ENCODE peak calls at places on chromosome 15, in six cellular contexts. One of them, this sample, is unnamed.

GRCh38 chr15:66404122-66404521 is 17.4 kb downstream of the MAP2K1 start:
- DNase-seq in HCT116: no peak
- DNase-seq in neural progenitor cell: no peak
- DNase-seq in MM.1S: no peak
- DNase-seq in GM23338: no peak
- DNase-seq in PC-3: no peak
- DNase-seq in this sample: no peak

GRCh38 chr15:85657132-85657531 is 137.6 kb downstream of the KLHL25 start:
- DNase-seq in MM.1S: no peak
- DNase-seq in PC-3: no peak
- DNase-seq in HCT116: no peak
- DNase-seq in GM23338: no peak
- DNase-seq in neural progenitor cell: no peak
- DNase-seq in this sample: no peak

GRCh38 chr15:84915011-84915958 is 30.8 kb downstream of the SLC28A1 start:
- DNase-seq in GM23338: peak
- DNase-seq in neural progenitor cell: no peak
- DNase-seq in PC-3: peak
- DNase-seq in HCT116: peak
- DNase-seq in MM.1S: peak
- DNase-seq in this sample: peak

GRCh38 chr15:92781925-92782453 is 118.1 kb upstream of the CHD2 start:
- DNase-seq in PC-3: no peak
- DNase-seq in GM23338: no peak
- DNase-seq in HCT116: no peak
- DNase-seq in MM.1S: no peak
- DNase-seq in neural progenitor cell: no peak
- DNase-seq in this sample: no peak

GRCh38 chr15:66854012-66854965 is 152.3 kb downstream of the SMAD6 start:
- DNase-seq in neural progenitor cell: no peak
- DNase-seq in MM.1S: no peak
- DNase-seq in PC-3: no peak
- DNase-seq in GM23338: peak
- DNase-seq in HCT116: no peak
- DNase-seq in this sample: no peak

GRCh38 chr15:98800437-98801233 is 152.3 kb downstream of the IGF1R start:
- DNase-seq in GM23338: peak
- DNase-seq in MM.1S: no peak
- DNase-seq in HCT116: peak
- DNase-seq in neural progenitor cell: peak
- DNase-seq in PC-3: peak
- DNase-seq in this sample: peak

GRCh38 chr15:80991446-80991845 is 1.8 kb upstream of the MESD start:
- DNase-seq in neural progenitor cell: no peak
- DNase-seq in MM.1S: peak
- DNase-seq in PC-3: peak
- DNase-seq in GM23338: no peak
- DNase-seq in HCT116: no peak
- DNase-seq in this sample: peak

GRCh38 chr15:100108846-100109245 is 232.9 kb downstream of the ADAMTS17 start:
- DNase-seq in HCT116: no peak
- DNase-seq in GM23338: no peak
- DNase-seq in PC-3: no peak
- DNase-seq in MM.1S: no peak
- DNase-seq in neural progenitor cell: no peak
- DNase-seq in this sample: no peak

GRCh38 chr15:58413253-58413652 is 18.5 kb upstream of the LIPC start:
- DNase-seq in neural progenitor cell: no peak
- DNase-seq in HCT116: no peak
- DNase-seq in MM.1S: no peak
- DNase-seq in GM23338: no peak
- DNase-seq in PC-3: no peak
- DNase-seq in this sample: no peak

GRCh38 chr15:59371458-59372351 is 966 bp downstream of the MYO1E start:
- DNase-seq in HCT116: no peak
- DNase-seq in GM23338: peak
- DNase-seq in MM.1S: no peak
- DNase-seq in neural progenitor cell: peak
- DNase-seq in PC-3: peak
- DNase-seq in this sample: peak

GRCh38 chr15:66845266-66845785 is 143.3 kb downstream of the SMAD6 start:
- DNase-seq in neural progenitor cell: no peak
- DNase-seq in HCT116: no peak
- DNase-seq in PC-3: no peak
- DNase-seq in MM.1S: no peak
- DNase-seq in GM23338: no peak
- DNase-seq in this sample: no peak

GRCh38 chr15:62606376-62607164 is 436.0 kb upstream of the TPM1 start:
- DNase-seq in PC-3: peak
- DNase-seq in HCT116: peak
- DNase-seq in neural progenitor cell: no peak
- DNase-seq in GM23338: no peak
- DNase-seq in MM.1S: no peak
- DNase-seq in this sample: peak

GRCh38 chr15:88759872-88760271 is 43.4 kb upstream of the ACAN start:
- DNase-seq in HCT116: no peak
- DNase-seq in PC-3: no peak
- DNase-seq in neural progenitor cell: no peak
- DNase-seq in MM.1S: no peak
- DNase-seq in GM23338: no peak
- DNase-seq in this sample: no peak

GRCh38 chr15:88764448-88764847 is 38.8 kb upstream of the ACAN start:
- DNase-seq in HCT116: no peak
- DNase-seq in neural progenitor cell: no peak
- DNase-seq in GM23338: no peak
- DNase-seq in PC-3: no peak
- DNase-seq in MM.1S: no peak
- DNase-seq in this sample: no peak

GRCh38 chr15:88769161-88769971 is 33.9 kb upstream of the ACAN start:
- DNase-seq in neural progenitor cell: peak
- DNase-seq in MM.1S: no peak
- DNase-seq in PC-3: no peak
- DNase-seq in HCT116: no peak
- DNase-seq in GM23338: peak
- DNase-seq in this sample: peak

DNA sequence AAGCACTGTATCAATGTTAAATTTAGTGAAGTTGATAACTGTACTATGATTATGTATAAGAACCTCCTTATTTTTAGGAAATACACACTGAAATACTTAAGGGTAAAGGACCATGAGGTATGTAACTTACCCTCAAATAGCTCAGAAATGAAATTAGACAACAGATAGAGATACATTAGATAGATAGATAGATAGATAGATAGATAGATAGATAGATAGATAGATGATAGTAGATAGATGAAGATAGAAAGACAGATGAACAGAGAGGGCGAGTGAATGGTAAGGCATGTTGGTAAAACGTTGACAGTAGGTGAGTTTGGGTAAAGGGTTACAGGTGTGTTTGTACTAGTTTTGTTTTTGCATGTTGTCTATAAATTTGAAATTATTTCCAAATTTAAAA is 38.0 kb upstream of the ACAN start:
- DNase-seq in neural progenitor cell: no peak
- DNase-seq in GM23338: no peak
- DNase-seq in HCT116: no peak
- DNase-seq in MM.1S: no peak
- DNase-seq in PC-3: no peak
- DNase-seq in this sample: no peak
- H2AFZ ChIP-seq in neural progenitor cell: no peak
- H2AFZ ChIP-seq in GM23338: no peak
- H2AFZ ChIP-seq in HCT116: no peak
- H2AFZ ChIP-seq in MM.1S: no peak
- H2AFZ ChIP-seq in PC-3: no peak
- H2AFZ ChIP-seq in this sample: no peak

GRCh38 chr15:89358435-89358754 is 23.8 kb upstream of the POLG start:
- DNase-seq in neural progenitor cell: no peak
- DNase-seq in MM.1S: peak
- DNase-seq in HCT116: no peak
- DNase-seq in GM23338: peak
- DNase-seq in PC-3: no peak
- DNase-seq in this sample: no peak
- TF ChIP-seq EZH2 in neural progenitor cell: no peak
- TF ChIP-seq EZH2 in MM.1S: no peak
- TF ChIP-seq EZH2 in HCT116: no peak
- TF ChIP-seq EZH2 in GM23338: no peak
- TF ChIP-seq EZH2 in PC-3: no peak
- TF ChIP-seq EZH2 in this sample: no peak

GRCh38 chr15:50828610-50829206 is 63.2 kb upstream of the SPPL2A start:
- DNase-seq in HCT116: peak
- DNase-seq in PC-3: peak
- DNase-seq in neural progenitor cell: peak
- DNase-seq in GM23338: peak
- DNase-seq in MM.1S: no peak
- DNase-seq in this sample: peak
- TF ChIP-seq EZH2phosphoT487 in HCT116: no peak
- TF ChIP-seq EZH2phosphoT487 in PC-3: no peak
- TF ChIP-seq EZH2phosphoT487 in neural progenitor cell: no peak
- TF ChIP-seq EZH2phosphoT487 in GM23338: no peak
- TF ChIP-seq EZH2phosphoT487 in MM.1S: no peak
- TF ChIP-seq EZH2phosphoT487 in this sample: no peak

GRCh38 chr15:55742927-55743614 is at the start of gene PRTG:
- DNase-seq in PC-3: peak
- DNase-seq in GM23338: peak
- DNase-seq in HCT116: no peak
- DNase-seq in MM.1S: no peak
- DNase-seq in neural progenitor cell: peak
- DNase-seq in this sample: peak
- H2AFZ ChIP-seq in PC-3: peak
- H2AFZ ChIP-seq in GM23338: peak
- H2AFZ ChIP-seq in HCT116: no peak
- H2AFZ ChIP-seq in MM.1S: peak
- H2AFZ ChIP-seq in neural progenitor cell: peak
- H2AFZ ChIP-seq in this sample: peak

DNA sequence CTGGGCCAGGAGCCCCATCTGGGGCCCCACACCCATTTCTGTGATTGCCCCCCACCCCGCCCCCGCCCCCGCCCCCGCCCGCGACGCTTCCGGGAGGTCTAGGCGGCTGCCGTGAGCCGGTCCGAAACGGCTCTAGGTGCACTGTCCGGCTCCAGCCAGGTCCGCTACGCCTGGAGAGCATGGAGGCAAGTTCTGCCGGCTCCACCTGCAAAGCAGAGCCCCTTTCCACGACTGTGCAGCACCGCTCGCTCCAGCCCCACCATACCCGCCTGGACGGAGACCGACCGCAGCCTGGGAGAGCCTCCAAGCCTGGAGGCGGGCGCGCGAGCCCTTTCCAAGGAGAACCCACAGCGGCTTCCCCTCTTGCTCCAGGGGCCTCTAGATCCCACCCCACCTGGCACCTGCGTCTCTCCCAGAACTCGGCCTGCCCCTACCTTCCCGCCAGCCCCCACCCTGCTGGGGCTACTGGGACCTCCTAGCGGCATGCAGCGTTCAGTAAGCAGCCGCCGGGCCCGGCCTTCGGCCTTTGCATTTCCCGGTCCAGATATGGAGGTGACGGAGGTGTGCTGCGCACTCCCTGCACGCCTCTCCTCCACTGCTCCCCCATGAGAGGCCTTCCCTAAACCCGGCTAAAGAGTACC is 66.2 kb downstream of the KLF13 start:
- DNase-seq in neural progenitor cell: peak
- DNase-seq in PC-3: no peak
- DNase-seq in GM23338: peak
- DNase-seq in HCT116: no peak
- DNase-seq in MM.1S: no peak
- DNase-seq in this sample: peak
- TF ChIP-seq EZH2 in neural progenitor cell: peak
- TF ChIP-seq EZH2 in PC-3: no peak
- TF ChIP-seq EZH2 in GM23338: peak
- TF ChIP-seq EZH2 in HCT116: no peak
- TF ChIP-seq EZH2 in MM.1S: no peak
- TF ChIP-seq EZH2 in this sample: no peak

GRCh38 chr15:70201376-70201775 is 103.7 kb upstream of the TLE3 start:
- DNase-seq in PC-3: no peak
- DNase-seq in HCT116: no peak
- DNase-seq in GM23338: no peak
- DNase-seq in neural progenitor cell: no peak
- DNase-seq in MM.1S: no peak
- DNase-seq in this sample: no peak

GRCh38 chr15:70203981-70204560 is 106.4 kb upstream of the TLE3 start:
- DNase-seq in PC-3: no peak
- DNase-seq in HCT116: no peak
- DNase-seq in GM23338: no peak
- DNase-seq in neural progenitor cell: no peak
- DNase-seq in MM.1S: no peak
- DNase-seq in this sample: no peak

GRCh38 chr15:70200003-70200410 is 102.3 kb upstream of the TLE3 start:
- DNase-seq in PC-3: no peak
- DNase-seq in GM23338: no peak
- DNase-seq in HCT116: no peak
- DNase-seq in neural progenitor cell: no peak
- DNase-seq in MM.1S: no peak
- DNase-seq in this sample: no peak

GRCh38 chr15:70200511-70200991 is 102.8 kb upstream of the TLE3 start:
- DNase-seq in HCT116: no peak
- DNase-seq in PC-3: no peak
- DNase-seq in neural progenitor cell: no peak
- DNase-seq in MM.1S: no peak
- DNase-seq in GM23338: no peak
- DNase-seq in this sample: peak

GRCh38 chr15:70202756-70203155 is 105.0 kb upstream of the TLE3 start:
- DNase-seq in PC-3: no peak
- DNase-seq in MM.1S: no peak
- DNase-seq in neural progenitor cell: no peak
- DNase-seq in HCT116: no peak
- DNase-seq in GM23338: no peak
- DNase-seq in this sample: peak
- TF ChIP-seq EZH2phosphoT487 in PC-3: no peak
- TF ChIP-seq EZH2phosphoT487 in MM.1S: no peak
- TF ChIP-seq EZH2phosphoT487 in neural progenitor cell: no peak
- TF ChIP-seq EZH2phosphoT487 in HCT116: no peak
- TF ChIP-seq EZH2phosphoT487 in GM23338: no peak
- TF ChIP-seq EZH2phosphoT487 in this sample: no peak

GRCh38 chr15:45943255-45943654 is 308.4 kb downstream of the SQOR start:
- DNase-seq in PC-3: peak
- DNase-seq in GM23338: no peak
- DNase-seq in neural progenitor cell: peak
- DNase-seq in HCT116: no peak
- DNase-seq in MM.1S: no peak
- DNase-seq in this sample: no peak

DNA sequence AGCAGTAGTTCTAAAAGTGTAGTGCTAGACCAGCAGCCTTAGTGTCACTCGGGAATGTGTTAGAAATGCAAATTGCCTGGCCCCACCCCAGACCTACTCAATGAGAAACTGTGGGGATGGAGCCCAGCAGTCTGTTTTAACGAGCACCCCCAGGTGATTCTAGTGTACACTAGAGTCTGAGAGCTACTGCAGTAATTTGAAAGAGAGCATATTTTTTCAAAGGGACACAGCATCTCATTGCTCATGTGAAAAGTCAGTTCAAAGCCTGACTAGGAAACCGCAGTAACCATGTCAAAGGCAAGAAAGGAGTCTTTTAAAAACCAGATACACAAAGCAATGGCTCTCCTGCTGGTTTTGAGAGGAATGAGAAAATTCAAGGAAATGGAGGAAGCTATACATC is 313.4 kb downstream of the SQOR start:
- DNase-seq in PC-3: no peak
- DNase-seq in MM.1S: peak
- DNase-seq in HCT116: no peak
- DNase-seq in GM23338: peak
- DNase-seq in neural progenitor cell: peak
- DNase-seq in this sample: no peak
- H2AFZ ChIP-seq in PC-3: no peak
- H2AFZ ChIP-seq in MM.1S: no peak
- H2AFZ ChIP-seq in HCT116: no peak
- H2AFZ ChIP-seq in GM23338: no peak
- H2AFZ ChIP-seq in neural progenitor cell: peak
- H2AFZ ChIP-seq in this sample: no peak

This sample was measured in GM23248.